ENCODE peak calls at places on chromosomes 6 and 20, in six cellular contexts. W is upper lobe of right lung; H is adrenal gland; A is cardiac muscle cell; Z is bronchial epithelial cell; E is CD8-positive, alpha-beta memory T cell. V is an unnamed sample.

GRCh38 chr20:43752051-43752360 is 25.2 kb upstream of the GTSF1L start:
- DNase-seq in W (no peak), H (no peak), A (no peak), Z (no peak), E (no peak), V (no peak)

GRCh38 chr6:169913096-169913615 is 161.7 kb downstream of the ERMARD start:
- DNase-seq in W (peak), H (no peak), A (no peak), Z (no peak), E (no peak), V (no peak)

GRCh38 chr6:11333292-11333849 is 100.9 kb upstream of the NEDD9 start:
- DNase-seq in W (no peak), H (no peak), A (no peak), Z (no peak), E (no peak), V (no peak)

GRCh38 chr20:13525225-13525940 is 113.3 kb downstream of the TASP1 start:
- DNase-seq in W (no peak), H (no peak), A (peak), Z (peak), E (no peak), V (no peak)

GRCh38 chr6:32583527-32583898 is 6.1 kb downstream of the HLA-DRB1 start:
- DNase-seq in W (no peak), H (no peak), A (no peak), Z (no peak), E (no peak), V (no peak)

GRCh38 chr6:163427498-163428254 is 13.2 kb downstream of the QKI start:
- DNase-seq in W (no peak), H (no peak), A (peak), Z (peak), E (no peak), V (no peak)

GRCh38 chr6:37324131-37325033 is 29.4 kb upstream of the RNF8 start:
- DNase-seq in W (no peak), H (no peak), A (no peak), Z (peak), E (no peak), V (no peak)

GRCh38 chr6:44771647-44772415 is 384.3 kb downstream of the CDC5L start:
- DNase-seq in W (no peak), H (no peak), A (peak), Z (no peak), E (no peak), V (no peak)

GRCh38 chr6:100999034-100999597 is 118.0 kb upstream of the ASCC3 start:
- DNase-seq in W (no peak), H (no peak), A (no peak), Z (no peak), E (no peak), V (no peak)

GRCh38 chr20:48189177-48189576 is 403.9 kb upstream of the SULF2 start:
- DNase-seq in W (no peak), H (no peak), A (peak), Z (peak), E (no peak), V (no peak)

GRCh38 chr6:89145962-89146747 is at the start of gene PM20D2:
- DNase-seq in W (peak), H (peak), A (peak), Z (peak), E (peak), V (peak)

GRCh38 chr20:23103284-23104018 is 17.3 kb upstream of the CD93 start:
- DNase-seq in W (no peak), H (no peak), A (peak), Z (peak), E (no peak), V (no peak)

GRCh38 chr6:41704656-41705328 is 30.6 kb downstream of the TFEB start:
- DNase-seq in W (no peak), H (no peak), A (no peak), Z (no peak), E (no peak), V (no peak)

GRCh38 chr6:291148-291696 is 1.1 kb upstream of the DUSP22 start:
- DNase-seq in W (no peak), H (no peak), A (peak), Z (peak), E (no peak), V (no peak)

GRCh38 chr20:45822863-45823262 is 4.2 kb downstream of the TNNC2 start:
- DNase-seq in W (peak), H (no peak), A (no peak), Z (peak), E (no peak), V (peak)

GRCh38 chr6:17032595-17033591 is 69.0 kb upstream of the STMND1 start:
- DNase-seq in W (no peak), H (peak), A (peak), Z (peak), E (no peak), V (no peak)

GRCh38 chr6:26016326-26017275 is 54.0 kb downstream of the TRIM38 start:
- DNase-seq in W (no peak), H (no peak), A (peak), Z (peak), E (no peak), V (no peak)

GRCh38 chr6:26097268-26097875 is 10.1 kb downstream of the HFE start:
- DNase-seq in W (no peak), H (peak), A (peak), Z (peak), E (peak), V (peak)

GRCh38 chr6:165880721-165881120 is 217.7 kb upstream of the PDE10A start:
- DNase-seq in W (no peak), H (no peak), A (no peak), Z (no peak), E (no peak), V (no peak)

GRCh38 chr6:153170511-153170910 is 39.4 kb upstream of the RGS17 start:
- DNase-seq in W (no peak), H (no peak), A (peak), Z (peak), E (no peak), V (peak)

GRCh38 chr6:134299236-134299635 is 18.7 kb downstream of the SGK1 start:
- DNase-seq in W (no peak), H (no peak), A (peak), Z (peak), E (no peak), V (no peak)

GRCh38 chr6:113854531-113855499 is 2.3 kb upstream of the MARCKS start:
- DNase-seq in W (peak), H (peak), A (peak), Z (no peak), E (no peak), V (peak)

GRCh38 chr6:150527100-150527499 is 72.6 kb upstream of the PLEKHG1 start:
- DNase-seq in W (no peak), H (no peak), A (peak), Z (peak), E (no peak), V (no peak)

GRCh38 chr6:88626460-88626859 is 337.0 kb downstream of the RNGTT start:
- DNase-seq in W (no peak), H (no peak), A (peak), Z (no peak), E (no peak), V (no peak)

GRCh38 chr6:3742426-3743344 is 8.8 kb downstream of the PXDC1 start:
- DNase-seq in W (peak), H (peak), A (peak), Z (peak), E (peak), V (peak)

GRCh38 chr6:108492131-108492766 is 68.5 kb upstream of the FOXO3 start:
- DNase-seq in W (no peak), H (peak), A (peak), Z (peak), E (no peak), V (no peak)

GRCh38 chr20:19301843-19302242 is 89.4 kb downstream of the SLC24A3 start:
- DNase-seq in W (no peak), H (no peak), A (no peak), Z (peak), E (no peak), V (no peak)

GRCh38 chr6:85591207-85591606 is 2.5 kb downstream of the SNX14 start:
- DNase-seq in W (no peak), H (no peak), A (no peak), Z (no peak), E (no peak), V (no peak)

GRCh38 chr6:42627044-42627443 is 63.2 kb downstream of the UBR2 start:
- DNase-seq in W (no peak), H (no peak), A (no peak), Z (no peak), E (no peak), V (no peak)

GRCh38 chr6:3195695-3196497 is 31.6 kb downstream of the TUBB2B start:
- DNase-seq in W (no peak), H (no peak), A (no peak), Z (no peak), E (no peak), V (peak)

GRCh38 chr6:37822851-37823682 is 3.5 kb downstream of the ZFAND3 start:
- DNase-seq in W (no peak), H (no peak), A (peak), Z (peak), E (no peak), V (peak)

GRCh38 chr6:108260809-108261569 is at the start of gene SNX3:
- DNase-seq in W (peak), H (peak), A (peak), Z (peak), E (peak), V (peak)

GRCh38 chr20:25250508-25250907 is 2.6 kb downstream of the PYGB start:
- DNase-seq in W (no peak), H (no peak), A (no peak), Z (no peak), E (no peak), V (no peak)

GRCh38 chr6:1697688-1698351 is 88.1 kb downstream of the FOXC1 start:
- DNase-seq in W (no peak), H (no peak), A (no peak), Z (no peak), E (no peak), V (no peak)

GRCh38 chr20:37394543-37395410 is 48.8 kb downstream of the SRC start:
- DNase-seq in W (no peak), H (no peak), A (no peak), Z (peak), E (no peak), V (peak)

GRCh38 chr20:47464380-47465101 is 37.1 kb upstream of the NCOA3 start:
- DNase-seq in W (no peak), H (peak), A (peak), Z (peak), E (no peak), V (peak)

DNA sequence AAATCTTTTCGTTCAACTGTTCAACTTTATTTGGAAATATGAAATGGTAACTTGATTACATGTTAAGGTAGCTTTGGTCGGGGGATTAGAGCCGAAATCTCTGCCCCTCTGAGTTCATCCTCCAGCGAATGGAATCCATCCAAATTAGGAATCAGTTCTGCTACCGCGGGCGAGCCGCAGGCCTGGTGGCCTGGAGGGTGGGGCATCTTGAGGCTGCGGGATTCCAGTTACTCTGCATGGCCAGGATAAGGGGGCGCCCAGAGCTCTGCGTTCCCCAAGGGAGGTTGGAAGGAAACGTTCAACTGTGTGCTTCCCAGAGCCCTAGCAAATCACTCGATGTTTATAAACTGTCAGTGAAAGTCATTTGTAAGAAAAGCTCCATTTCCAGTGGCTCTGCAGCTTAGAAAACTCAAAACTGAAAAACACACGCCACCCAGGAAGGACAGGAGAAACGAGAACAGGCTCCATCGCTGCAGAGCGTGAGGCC is 262.2 kb downstream of the TAF4 start:
- DNase-seq in W (peak), H (no peak), A (no peak), Z (no peak), E (no peak), V (no peak)
- H3K4me3 ChIP-seq in W (no peak), H (no peak), A (no peak), Z (no peak), E (no peak), V (no peak)

DNA sequence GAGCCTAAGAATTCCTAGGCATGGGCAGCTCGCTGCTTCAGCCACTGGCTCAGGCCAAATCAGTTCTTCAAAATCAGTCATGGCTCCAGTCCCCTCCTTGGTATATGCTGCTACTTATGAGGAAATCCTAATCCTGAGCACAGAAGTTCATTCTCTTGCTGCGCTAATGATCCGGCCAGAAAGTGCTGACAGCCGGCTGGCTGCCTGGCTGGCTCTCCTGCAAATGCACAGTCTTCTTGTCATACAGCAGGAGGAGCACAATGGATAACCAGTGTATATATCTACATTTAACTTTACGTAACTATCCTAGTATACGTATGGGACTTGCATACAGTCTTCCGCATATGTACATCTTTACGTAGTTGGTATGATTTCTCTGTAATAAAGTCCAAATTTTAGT is 500.8 kb downstream of the PRKN start:
- DNase-seq in W (no peak), H (no peak), A (peak), Z (no peak), E (no peak), V (no peak)
- H3K4me3 ChIP-seq in W (no peak), H (no peak), A (no peak), Z (no peak), E (no peak), V (no peak)

GRCh38 chr20:21104466-21104761 is 1.7 kb downstream of the LINC00237 start:
- DNase-seq in W (no peak), H (no peak), A (no peak), Z (no peak), E (no peak), V (no peak)

GRCh38 chr20:21102252-21102609 is 3.9 kb downstream of the LINC00237 start:
- DNase-seq in W (no peak), H (no peak), A (no peak), Z (no peak), E (no peak), V (no peak)

GRCh38 chr20:21101453-21102251 is 4.5 kb downstream of the LINC00237 start:
- DNase-seq in W (peak), H (no peak), A (peak), Z (no peak), E (no peak), V (peak)

GRCh38 chr20:21103582-21104465 is 2.3 kb downstream of the LINC00237 start:
- DNase-seq in W (no peak), H (no peak), A (no peak), Z (no peak), E (no peak), V (no peak)

DNA sequence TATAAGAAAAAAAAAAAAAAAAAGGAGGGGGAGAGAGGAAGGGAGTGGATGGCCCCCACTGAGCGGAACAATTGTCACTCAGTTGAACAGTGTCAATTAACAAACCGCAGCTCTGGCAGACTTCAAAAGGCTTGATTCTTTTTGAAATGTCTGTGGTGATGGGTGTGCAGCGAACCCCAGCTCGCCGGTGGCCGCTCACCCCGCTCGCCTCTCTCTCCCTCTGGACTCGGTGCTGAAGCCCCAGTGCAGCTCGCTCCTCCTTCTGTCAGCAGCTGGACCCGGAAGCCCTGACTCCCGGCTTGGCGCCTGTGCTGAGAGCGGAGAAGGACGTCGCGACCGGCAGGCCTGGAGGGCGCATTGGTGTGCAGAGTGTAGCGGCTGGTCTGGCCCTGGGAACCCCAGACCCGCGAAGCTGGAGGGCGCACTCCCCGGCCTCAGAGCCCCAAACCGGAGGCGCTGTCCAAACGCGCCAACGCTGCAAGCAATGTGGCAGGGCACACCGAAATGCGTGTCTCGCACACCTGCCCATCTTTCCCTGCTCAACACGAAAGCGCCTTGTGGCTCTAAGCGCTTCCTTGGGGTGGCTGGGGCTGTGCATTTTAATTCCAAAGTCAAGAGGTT is 3.4 kb downstream of the LINC00237 start:
- DNase-seq in W (peak), H (no peak), A (peak), Z (no peak), E (peak), V (no peak)
- H3K4me3 ChIP-seq in W (peak), H (no peak), A (peak), Z (no peak), E (peak), V (no peak)

DNA sequence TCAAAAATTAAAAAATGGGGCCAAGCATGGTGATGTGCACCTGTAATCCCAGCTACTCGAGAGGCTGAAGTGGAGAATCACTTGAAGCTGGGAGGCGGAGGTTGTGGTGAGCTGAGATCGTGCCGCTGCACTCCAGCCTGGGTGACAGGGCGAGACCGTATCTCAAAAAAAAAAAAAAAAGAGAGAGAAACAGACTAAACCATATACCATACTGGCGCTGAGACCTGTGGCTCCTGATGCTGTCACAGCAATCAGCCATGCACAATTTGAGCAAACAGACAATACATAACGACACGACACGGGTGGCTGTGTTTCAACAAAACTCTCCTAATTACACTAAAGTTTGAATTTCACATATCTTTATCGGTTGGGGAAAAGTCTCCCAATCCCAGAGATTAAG is 14.9 kb upstream of the CBFA2T2 start:
- DNase-seq in W (no peak), H (no peak), A (no peak), Z (no peak), E (no peak), V (no peak)
- H3K4me3 ChIP-seq in W (no peak), H (no peak), A (no peak), Z (no peak), E (no peak), V (no peak)

DNA sequence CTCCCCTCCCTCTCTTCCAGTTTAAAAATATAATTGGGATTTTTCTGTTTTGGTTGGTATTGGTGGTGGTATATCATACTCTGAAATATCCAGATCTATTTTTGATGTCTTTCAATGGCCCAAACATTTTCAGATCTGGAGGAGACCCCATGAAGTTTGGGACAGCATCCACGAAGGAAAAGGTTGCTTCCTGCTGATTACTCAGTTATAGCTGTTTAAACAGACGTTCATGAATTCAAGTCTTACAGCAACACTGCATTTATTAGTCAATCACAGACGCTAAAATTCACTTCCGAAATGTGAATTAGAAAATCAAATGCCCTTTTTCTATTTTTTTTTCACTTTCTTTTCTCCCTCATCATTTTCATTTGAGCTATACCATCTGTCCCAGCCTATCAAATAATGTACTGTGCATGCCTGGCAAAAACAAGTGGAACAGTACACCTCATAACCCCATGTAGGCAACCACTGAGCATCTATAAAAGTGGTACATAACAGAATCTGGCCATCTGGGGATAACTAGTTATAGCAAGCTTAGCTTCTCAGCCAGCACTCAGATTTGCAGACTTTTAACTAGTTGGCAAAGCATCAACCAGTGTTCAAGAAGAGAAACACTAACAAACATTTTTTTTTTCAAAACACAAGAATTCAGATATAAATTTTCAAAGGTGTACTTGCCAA is 124.5 kb downstream of the HIVEP2 start:
- DNase-seq in W (no peak), H (no peak), A (no peak), Z (no peak), E (no peak), V (no peak)
- H3K4me3 ChIP-seq in W (peak), H (no peak), A (no peak), Z (no peak), E (peak), V (peak)

V was measured in BE2C.